ENCODE peak calls at places on chromosomes 11 and 22, in nine cellular contexts. G, S, V, Y, E, B, A, D and L are unnamed samples.

GRCh38 chr11:25535462-25535861 is 796.5 kb upstream of the ANO3 start:
- DNase-seq in S (no peak), D (no peak), G (no peak), V (no peak), B (no peak), A (no peak), E (no peak), Y (no peak), L (no peak)

GRCh38 chr22:21937041-21937820 is 15.4 kb downstream of the PPM1F start:
- DNase-seq in E (no peak), G (no peak), D (peak), Y (no peak), A (no peak), B (no peak), V (no peak), S (no peak), L (no peak)

GRCh38 chr11:134231958-134232674 is 7.6 kb downstream of the VPS26B start:
- DNase-seq in D (no peak), G (no peak), Y (no peak), S (no peak), V (no peak), B (no peak), A (no peak), E (no peak), L (no peak)

GRCh38 chr11:110463153-110463552 is 33.4 kb downstream of the FDX1 start:
- DNase-seq in A (no peak), D (peak), B (peak), Y (peak), G (no peak), S (peak), V (peak), E (no peak), L (peak)

GRCh38 chr11:111449696-111450479 is 62.3 kb downstream of the BTG4 start:
- DNase-seq in Y (no peak), V (no peak), G (no peak), B (no peak), A (no peak), E (no peak), D (no peak), S (no peak), L (no peak)

GRCh38 chr22:21764038-21764804 is 28.6 kb upstream of the YPEL1 start:
- DNase-seq in B (no peak), A (no peak), V (no peak), Y (no peak), E (no peak), G (no peak), S (peak), D (no peak), L (no peak)

GRCh38 chr22:38327805-38328204 is 10.6 kb upstream of the CSNK1E start:
- DNase-seq in Y (no peak), B (peak), D (peak), G (peak), A (no peak), S (no peak), V (no peak), E (no peak), L (no peak)

GRCh38 chr11:70002433-70002832 is 75.7 kb upstream of the ANO1 start:
- DNase-seq in D (no peak), E (no peak), Y (no peak), A (peak), G (no peak), B (no peak), V (no peak), S (peak), L (peak)

GRCh38 chr11:128235446-128235845 is 351.9 kb downstream of the ETS1 start:
- DNase-seq in Y (peak), A (no peak), V (no peak), E (no peak), G (no peak), S (no peak), B (peak), D (peak), L (no peak)

GRCh38 chr11:128391809-128392208 is 195.5 kb downstream of the ETS1 start:
- DNase-seq in E (no peak), A (no peak), S (no peak), G (no peak), B (no peak), Y (no peak), V (no peak), D (no peak), L (no peak)

GRCh38 chr11:128559496-128560103 is 27.8 kb downstream of the ETS1 start:
- DNase-seq in G (no peak), S (no peak), B (no peak), Y (no peak), V (no peak), D (peak), E (no peak), A (no peak), L (no peak)